ENCODE peak calls at places on chromosomes 7 and 10, in nine cellular contexts. One of them, this sample, is unnamed.

GRCh38 chr7:151705744-151706567 is 171.0 kb downstream of the PRKAG2 start:
- DNase-seq in fibroblast of pulmonary artery: peak; percentile 65
- DNase-seq in PC-9: peak; percentile 70
- DNase-seq in fibroblast of mammary gland: peak; percentile 57
- DNase-seq in HT1080: peak; percentile 32
- DNase-seq in iPS DF 6.9: peak; percentile 39
- DNase-seq in epithelial cell of esophagus: peak; percentile 80
- DNase-seq in hypothalamus: no peak
- DNase-seq in stimulated activated CD4-positive, alpha-beta T cell treated with anti-CD3 and anti-CD28 coated beads, Interleukin-15, amount 100 ng/mL, for 48 hours: no peak
- DNase-seq in this sample: no peak

GRCh38 chr10:27513451-27514191 is 9.5 kb downstream of the RAB18 start:
- DNase-seq in fibroblast of pulmonary artery: peak; percentile 38
- DNase-seq in PC-9: no peak
- DNase-seq in fibroblast of mammary gland: peak; percentile 60
- DNase-seq in HT1080: no peak
- DNase-seq in iPS DF 6.9: no peak
- DNase-seq in epithelial cell of esophagus: peak; percentile 90
- DNase-seq in hypothalamus: no peak
- DNase-seq in stimulated activated CD4-positive, alpha-beta T cell treated with anti-CD3 and anti-CD28 coated beads, Interleukin-15, amount 100 ng/mL, for 48 hours: no peak
- DNase-seq in this sample: no peak

GRCh38 chr10:81871558-81871957 is 3.4 kb upstream of the NRG3 start:
- DNase-seq in fibroblast of pulmonary artery: no peak
- DNase-seq in PC-9: no peak
- DNase-seq in fibroblast of mammary gland: no peak
- DNase-seq in HT1080: peak; percentile 59
- DNase-seq in iPS DF 6.9: no peak
- DNase-seq in epithelial cell of esophagus: no peak
- DNase-seq in hypothalamus: no peak
- DNase-seq in stimulated activated CD4-positive, alpha-beta T cell treated with anti-CD3 and anti-CD28 coated beads, Interleukin-15, amount 100 ng/mL, for 48 hours: no peak
- DNase-seq in this sample: no peak

GRCh38 chr7:108310351-108310750 is 145.9 kb downstream of the NRCAM start:
- DNase-seq in fibroblast of pulmonary artery: peak; percentile 71
- DNase-seq in PC-9: no peak
- DNase-seq in fibroblast of mammary gland: peak; percentile 66
- DNase-seq in HT1080: peak; percentile 16
- DNase-seq in iPS DF 6.9: no peak
- DNase-seq in epithelial cell of esophagus: no peak
- DNase-seq in hypothalamus: no peak
- DNase-seq in stimulated activated CD4-positive, alpha-beta T cell treated with anti-CD3 and anti-CD28 coated beads, Interleukin-15, amount 100 ng/mL, for 48 hours: no peak
- DNase-seq in this sample: no peak

GRCh38 chr10:132396495-132397035 is 435 bp upstream of the PWWP2B start:
- DNase-seq in fibroblast of pulmonary artery: peak; percentile 36
- DNase-seq in PC-9: no peak
- DNase-seq in fibroblast of mammary gland: peak; percentile 14
- DNase-seq in HT1080: no peak
- DNase-seq in iPS DF 6.9: no peak
- DNase-seq in epithelial cell of esophagus: peak; percentile 40
- DNase-seq in hypothalamus: no peak
- DNase-seq in stimulated activated CD4-positive, alpha-beta T cell treated with anti-CD3 and anti-CD28 coated beads, Interleukin-15, amount 100 ng/mL, for 48 hours: no peak
- DNase-seq in this sample: no peak

GRCh38 chr10:59047957-59048618 is 128.4 kb upstream of the PHYHIPL start:
- DNase-seq in fibroblast of pulmonary artery: no peak
- DNase-seq in PC-9: no peak
- DNase-seq in fibroblast of mammary gland: no peak
- DNase-seq in HT1080: peak; percentile 12
- DNase-seq in iPS DF 6.9: no peak
- DNase-seq in epithelial cell of esophagus: no peak
- DNase-seq in hypothalamus: no peak
- DNase-seq in stimulated activated CD4-positive, alpha-beta T cell treated with anti-CD3 and anti-CD28 coated beads, Interleukin-15, amount 100 ng/mL, for 48 hours: no peak
- DNase-seq in this sample: no peak

GRCh38 chr10:124458473-124458872 is 3.1 kb upstream of the LHPP start:
- DNase-seq in fibroblast of pulmonary artery: no peak
- DNase-seq in PC-9: no peak
- DNase-seq in fibroblast of mammary gland: no peak
- DNase-seq in HT1080: no peak
- DNase-seq in iPS DF 6.9: no peak
- DNase-seq in epithelial cell of esophagus: no peak
- DNase-seq in hypothalamus: no peak
- DNase-seq in stimulated activated CD4-positive, alpha-beta T cell treated with anti-CD3 and anti-CD28 coated beads, Interleukin-15, amount 100 ng/mL, for 48 hours: no peak
- DNase-seq in this sample: no peak

GRCh38 chr10:3353235-3353634 is 180.7 kb upstream of the PITRM1 start:
- DNase-seq in fibroblast of pulmonary artery: no peak
- DNase-seq in PC-9: no peak
- DNase-seq in fibroblast of mammary gland: no peak
- DNase-seq in HT1080: no peak
- DNase-seq in iPS DF 6.9: no peak
- DNase-seq in epithelial cell of esophagus: no peak
- DNase-seq in hypothalamus: no peak
- DNase-seq in stimulated activated CD4-positive, alpha-beta T cell treated with anti-CD3 and anti-CD28 coated beads, Interleukin-15, amount 100 ng/mL, for 48 hours: no peak
- DNase-seq in this sample: no peak

GRCh38 chr10:19817251-19818046 is 1.2 kb downstream of the PLXDC2 start:
- DNase-seq in fibroblast of pulmonary artery: no peak
- DNase-seq in PC-9: no peak
- DNase-seq in fibroblast of mammary gland: no peak
- DNase-seq in HT1080: no peak
- DNase-seq in iPS DF 6.9: no peak
- DNase-seq in epithelial cell of esophagus: peak; percentile 36
- DNase-seq in hypothalamus: no peak
- DNase-seq in stimulated activated CD4-positive, alpha-beta T cell treated with anti-CD3 and anti-CD28 coated beads, Interleukin-15, amount 100 ng/mL, for 48 hours: no peak
- DNase-seq in this sample: no peak

GRCh38 chr7:63087575-63088190 is 911.0 kb upstream of the ZNF722 start:
- DNase-seq in fibroblast of pulmonary artery: no peak
- DNase-seq in PC-9: no peak
- DNase-seq in fibroblast of mammary gland: no peak
- DNase-seq in HT1080: no peak
- DNase-seq in iPS DF 6.9: no peak
- DNase-seq in epithelial cell of esophagus: no peak
- DNase-seq in hypothalamus: no peak
- DNase-seq in stimulated activated CD4-positive, alpha-beta T cell treated with anti-CD3 and anti-CD28 coated beads, Interleukin-15, amount 100 ng/mL, for 48 hours: no peak
- DNase-seq in this sample: no peak

GRCh38 chr7:70856889-70857511 is 274.9 kb upstream of the GALNT17 start:
- DNase-seq in fibroblast of pulmonary artery: peak; percentile 65
- DNase-seq in PC-9: no peak
- DNase-seq in fibroblast of mammary gland: peak; percentile 62
- DNase-seq in HT1080: peak; percentile 63
- DNase-seq in iPS DF 6.9: peak; percentile 80
- DNase-seq in epithelial cell of esophagus: peak; percentile 63
- DNase-seq in hypothalamus: peak; percentile 1
- DNase-seq in stimulated activated CD4-positive, alpha-beta T cell treated with anti-CD3 and anti-CD28 coated beads, Interleukin-15, amount 100 ng/mL, for 48 hours: peak; percentile 19
- DNase-seq in this sample: peak; percentile 52

GRCh38 chr7:20504060-20504459 is 111.4 kb upstream of the ABCB5 start:
- DNase-seq in fibroblast of pulmonary artery: no peak
- DNase-seq in PC-9: no peak
- DNase-seq in fibroblast of mammary gland: no peak
- DNase-seq in HT1080: no peak
- DNase-seq in iPS DF 6.9: no peak
- DNase-seq in epithelial cell of esophagus: no peak
- DNase-seq in hypothalamus: no peak
- DNase-seq in stimulated activated CD4-positive, alpha-beta T cell treated with anti-CD3 and anti-CD28 coated beads, Interleukin-15, amount 100 ng/mL, for 48 hours: no peak
- DNase-seq in this sample: peak; percentile 15

GRCh38 chr7:42605800-42606199 is 306.1 kb downstream of the C7orf25 start:
- DNase-seq in fibroblast of pulmonary artery: peak; percentile 11
- DNase-seq in PC-9: no peak
- DNase-seq in fibroblast of mammary gland: peak; percentile 44
- DNase-seq in HT1080: no peak
- DNase-seq in iPS DF 6.9: no peak
- DNase-seq in epithelial cell of esophagus: peak; percentile 40
- DNase-seq in hypothalamus: no peak
- DNase-seq in stimulated activated CD4-positive, alpha-beta T cell treated with anti-CD3 and anti-CD28 coated beads, Interleukin-15, amount 100 ng/mL, for 48 hours: no peak
- DNase-seq in this sample: no peak

GRCh38 chr7:147474862-147475261 is 1115.7 kb upstream of the C7orf33 start:
- DNase-seq in fibroblast of pulmonary artery: no peak
- DNase-seq in PC-9: no peak
- DNase-seq in fibroblast of mammary gland: no peak
- DNase-seq in HT1080: no peak
- DNase-seq in iPS DF 6.9: no peak
- DNase-seq in epithelial cell of esophagus: no peak
- DNase-seq in hypothalamus: no peak
- DNase-seq in stimulated activated CD4-positive, alpha-beta T cell treated with anti-CD3 and anti-CD28 coated beads, Interleukin-15, amount 100 ng/mL, for 48 hours: no peak
- DNase-seq in this sample: no peak

GRCh38 chr10:106076496-106076895 is 1088.0 kb downstream of the SORCS1 start:
- DNase-seq in fibroblast of pulmonary artery: peak; percentile 2
- DNase-seq in PC-9: no peak
- DNase-seq in fibroblast of mammary gland: peak; percentile 28
- DNase-seq in HT1080: no peak
- DNase-seq in iPS DF 6.9: no peak
- DNase-seq in epithelial cell of esophagus: no peak
- DNase-seq in hypothalamus: no peak
- DNase-seq in stimulated activated CD4-positive, alpha-beta T cell treated with anti-CD3 and anti-CD28 coated beads, Interleukin-15, amount 100 ng/mL, for 48 hours: no peak
- DNase-seq in this sample: no peak

GRCh38 chr10:48670978-48671913 is 13.4 kb upstream of the WDFY4 start:
- DNase-seq in fibroblast of pulmonary artery: no peak
- DNase-seq in PC-9: no peak
- DNase-seq in fibroblast of mammary gland: no peak
- DNase-seq in HT1080: no peak
- DNase-seq in iPS DF 6.9: no peak
- DNase-seq in epithelial cell of esophagus: no peak
- DNase-seq in hypothalamus: no peak
- DNase-seq in stimulated activated CD4-positive, alpha-beta T cell treated with anti-CD3 and anti-CD28 coated beads, Interleukin-15, amount 100 ng/mL, for 48 hours: no peak
- DNase-seq in this sample: no peak

GRCh38 chr7:28774529-28775057 is 183.5 kb downstream of the TRIL start:
- DNase-seq in fibroblast of pulmonary artery: no peak
- DNase-seq in PC-9: no peak
- DNase-seq in fibroblast of mammary gland: no peak
- DNase-seq in HT1080: no peak
- DNase-seq in iPS DF 6.9: no peak
- DNase-seq in epithelial cell of esophagus: no peak
- DNase-seq in hypothalamus: no peak
- DNase-seq in stimulated activated CD4-positive, alpha-beta T cell treated with anti-CD3 and anti-CD28 coated beads, Interleukin-15, amount 100 ng/mL, for 48 hours: no peak
- DNase-seq in this sample: no peak

GRCh38 chr7:76397409-76398183 is 11.9 kb downstream of the SSC4D start:
- DNase-seq in fibroblast of pulmonary artery: peak; percentile 71
- DNase-seq in PC-9: peak; percentile 41
- DNase-seq in fibroblast of mammary gland: peak; percentile 65
- DNase-seq in HT1080: no peak
- DNase-seq in iPS DF 6.9: no peak
- DNase-seq in epithelial cell of esophagus: peak; percentile 63
- DNase-seq in hypothalamus: no peak
- DNase-seq in stimulated activated CD4-positive, alpha-beta T cell treated with anti-CD3 and anti-CD28 coated beads, Interleukin-15, amount 100 ng/mL, for 48 hours: peak; percentile 72
- DNase-seq in this sample: no peak